ENCODE peak calls at places on chromosomes 13 and 19, in nine cellular contexts. One of them, this sample, is unnamed.

GRCh38 chr19:30403583-30403982 is 31.4 kb downstream of the ZNF536 start:
- DNase-seq in brain microvascular endothelial cell: no peak
- DNase-seq in IMR-90: no peak
- DNase-seq in CD4-positive, CD25-positive, alpha-beta regulatory T cell: no peak
- DNase-seq in NCI-H460: no peak
- DNase-seq in SK-N-SH: no peak
- DNase-seq in GM23248: no peak
- DNase-seq in transverse colon: no peak
- DNase-seq in esophagus muscularis mucosa: no peak
- DNase-seq in this sample: no peak

GRCh38 chr19:38401148-38401547 is 1.7 kb upstream of the FAM98C start:
- DNase-seq in brain microvascular endothelial cell: peak; percentile 14
- DNase-seq in IMR-90: peak; percentile 50
- DNase-seq in CD4-positive, CD25-positive, alpha-beta regulatory T cell: no peak
- DNase-seq in NCI-H460: no peak
- DNase-seq in SK-N-SH: no peak
- DNase-seq in GM23248: peak; percentile 60
- DNase-seq in transverse colon: no peak
- DNase-seq in esophagus muscularis mucosa: no peak
- DNase-seq in this sample: peak; percentile 12

GRCh38 chr13:61286148-61286745 is 129.4 kb downstream of the PCDH20 start:
- DNase-seq in brain microvascular endothelial cell: no peak
- DNase-seq in IMR-90: no peak
- DNase-seq in CD4-positive, CD25-positive, alpha-beta regulatory T cell: no peak
- DNase-seq in NCI-H460: peak; percentile 12
- DNase-seq in SK-N-SH: peak; percentile 4
- DNase-seq in GM23248: no peak
- DNase-seq in transverse colon: no peak
- DNase-seq in esophagus muscularis mucosa: no peak
- DNase-seq in this sample: peak; percentile 2

GRCh38 chr19:16889883-16890460 is 1.2 kb downstream of the F2RL3 start:
- DNase-seq in brain microvascular endothelial cell: no peak
- DNase-seq in IMR-90: no peak
- DNase-seq in CD4-positive, CD25-positive, alpha-beta regulatory T cell: no peak
- DNase-seq in NCI-H460: no peak
- DNase-seq in SK-N-SH: no peak
- DNase-seq in GM23248: no peak
- DNase-seq in transverse colon: no peak
- DNase-seq in esophagus muscularis mucosa: no peak
- DNase-seq in this sample: no peak

GRCh38 chr19:45361608-45362007 is 8.8 kb downstream of the ERCC2 start:
- DNase-seq in brain microvascular endothelial cell: no peak
- DNase-seq in IMR-90: no peak
- DNase-seq in CD4-positive, CD25-positive, alpha-beta regulatory T cell: no peak
- DNase-seq in NCI-H460: no peak
- DNase-seq in SK-N-SH: no peak
- DNase-seq in GM23248: no peak
- DNase-seq in transverse colon: no peak
- DNase-seq in esophagus muscularis mucosa: no peak
- DNase-seq in this sample: no peak

GRCh38 chr13:80840313-80840976 is 499.5 kb upstream of the SPRY2 start:
- DNase-seq in brain microvascular endothelial cell: peak; percentile 27
- DNase-seq in IMR-90: no peak
- DNase-seq in CD4-positive, CD25-positive, alpha-beta regulatory T cell: no peak
- DNase-seq in NCI-H460: no peak
- DNase-seq in SK-N-SH: no peak
- DNase-seq in GM23248: peak; percentile 3
- DNase-seq in transverse colon: no peak
- DNase-seq in esophagus muscularis mucosa: no peak
- DNase-seq in this sample: no peak

GRCh38 chr19:55454787-55455243 is 6.6 kb downstream of the ISOC2 start:
- DNase-seq in brain microvascular endothelial cell: no peak
- DNase-seq in IMR-90: peak; percentile 22
- DNase-seq in CD4-positive, CD25-positive, alpha-beta regulatory T cell: peak; percentile 27
- DNase-seq in NCI-H460: peak; percentile 40
- DNase-seq in SK-N-SH: peak; percentile 73
- DNase-seq in GM23248: peak; percentile 70
- DNase-seq in transverse colon: no peak
- DNase-seq in esophagus muscularis mucosa: no peak
- DNase-seq in this sample: peak; percentile 34

GRCh38 chr19:7862413-7862951 is 11.7 kb downstream of the PRR36 start:
- DNase-seq in brain microvascular endothelial cell: peak; percentile 40
- DNase-seq in IMR-90: peak; percentile 34
- DNase-seq in CD4-positive, CD25-positive, alpha-beta regulatory T cell: peak; percentile 62
- DNase-seq in NCI-H460: no peak
- DNase-seq in SK-N-SH: peak; percentile 99
- DNase-seq in GM23248: peak; percentile 56
- DNase-seq in transverse colon: peak; percentile 81
- DNase-seq in esophagus muscularis mucosa: no peak
- DNase-seq in this sample: no peak

GRCh38 chr13:112996671-112997091 is 27.7 kb downstream of the MCF2L start:
- DNase-seq in brain microvascular endothelial cell: no peak
- DNase-seq in IMR-90: no peak
- DNase-seq in CD4-positive, CD25-positive, alpha-beta regulatory T cell: no peak
- DNase-seq in NCI-H460: no peak
- DNase-seq in SK-N-SH: no peak
- DNase-seq in GM23248: no peak
- DNase-seq in transverse colon: peak; percentile 69
- DNase-seq in esophagus muscularis mucosa: no peak
- DNase-seq in this sample: no peak

GRCh38 chr19:33332248-33332647 is 29.9 kb upstream of the CEBPA start:
- DNase-seq in brain microvascular endothelial cell: no peak
- DNase-seq in IMR-90: no peak
- DNase-seq in CD4-positive, CD25-positive, alpha-beta regulatory T cell: no peak
- DNase-seq in NCI-H460: no peak
- DNase-seq in SK-N-SH: no peak
- DNase-seq in GM23248: no peak
- DNase-seq in transverse colon: no peak
- DNase-seq in esophagus muscularis mucosa: no peak
- DNase-seq in this sample: no peak

GRCh38 chr19:3606174-3606689 is 443 bp downstream of the TBXA2R start:
- DNase-seq in brain microvascular endothelial cell: no peak
- DNase-seq in IMR-90: no peak
- DNase-seq in CD4-positive, CD25-positive, alpha-beta regulatory T cell: no peak
- DNase-seq in NCI-H460: no peak
- DNase-seq in SK-N-SH: peak; percentile 78
- DNase-seq in GM23248: peak; percentile 37
- DNase-seq in transverse colon: peak; percentile 80
- DNase-seq in esophagus muscularis mucosa: no peak
- DNase-seq in this sample: no peak

GRCh38 chr13:20495087-20496023 is 30.3 kb downstream of the CRYL1 start:
- DNase-seq in brain microvascular endothelial cell: peak; percentile 73
- DNase-seq in IMR-90: peak; percentile 72
- DNase-seq in CD4-positive, CD25-positive, alpha-beta regulatory T cell: peak; percentile 75
- DNase-seq in NCI-H460: peak; percentile 40
- DNase-seq in SK-N-SH: peak; percentile 74
- DNase-seq in GM23248: peak; percentile 69
- DNase-seq in transverse colon: peak; percentile 73
- DNase-seq in esophagus muscularis mucosa: no peak
- DNase-seq in this sample: peak; percentile 66

GRCh38 chr13:33509642-33510229 is 224.2 kb upstream of the STARD13 start:
- DNase-seq in brain microvascular endothelial cell: no peak
- DNase-seq in IMR-90: no peak
- DNase-seq in CD4-positive, CD25-positive, alpha-beta regulatory T cell: no peak
- DNase-seq in NCI-H460: no peak
- DNase-seq in SK-N-SH: no peak
- DNase-seq in GM23248: peak; percentile 78
- DNase-seq in transverse colon: no peak
- DNase-seq in esophagus muscularis mucosa: peak; percentile 92
- DNase-seq in this sample: no peak

GRCh38 chr13:25046985-25047660 is 48.8 kb upstream of the PABPC3 start:
- DNase-seq in brain microvascular endothelial cell: peak; percentile 3
- DNase-seq in IMR-90: peak; percentile 18
- DNase-seq in CD4-positive, CD25-positive, alpha-beta regulatory T cell: no peak
- DNase-seq in NCI-H460: no peak
- DNase-seq in SK-N-SH: peak; percentile 57
- DNase-seq in GM23248: peak; percentile 67
- DNase-seq in transverse colon: no peak
- DNase-seq in esophagus muscularis mucosa: no peak
- DNase-seq in this sample: no peak

GRCh38 chr13:52862358-52863206 is 14.1 kb upstream of the PCDH8 start:
- DNase-seq in brain microvascular endothelial cell: no peak
- DNase-seq in IMR-90: no peak
- DNase-seq in CD4-positive, CD25-positive, alpha-beta regulatory T cell: no peak
- DNase-seq in NCI-H460: no peak
- DNase-seq in SK-N-SH: peak; percentile 59
- DNase-seq in GM23248: peak; percentile 6
- DNase-seq in transverse colon: peak; percentile 44
- DNase-seq in esophagus muscularis mucosa: no peak
- DNase-seq in this sample: peak; percentile 5

GRCh38 chr19:41064974-41065569 is 23.2 kb upstream of the CYP2A13 start:
- DNase-seq in brain microvascular endothelial cell: peak; percentile 25
- DNase-seq in IMR-90: peak; percentile 43
- DNase-seq in CD4-positive, CD25-positive, alpha-beta regulatory T cell: no peak
- DNase-seq in NCI-H460: peak; percentile 0
- DNase-seq in SK-N-SH: peak; percentile 10
- DNase-seq in GM23248: peak; percentile 34
- DNase-seq in transverse colon: no peak
- DNase-seq in esophagus muscularis mucosa: no peak
- DNase-seq in this sample: no peak

GRCh38 chr13:20494656-20495055 is 31.0 kb downstream of the CRYL1 start:
- DNase-seq in brain microvascular endothelial cell: no peak
- DNase-seq in IMR-90: no peak
- DNase-seq in CD4-positive, CD25-positive, alpha-beta regulatory T cell: no peak
- DNase-seq in NCI-H460: no peak
- DNase-seq in SK-N-SH: no peak
- DNase-seq in GM23248: no peak
- DNase-seq in transverse colon: no peak
- DNase-seq in esophagus muscularis mucosa: no peak
- DNase-seq in this sample: no peak

GRCh38 chr19:42942187-42942789 is 5.3 kb upstream of the PSG7 start:
- DNase-seq in brain microvascular endothelial cell: no peak
- DNase-seq in IMR-90: peak; percentile 20
- DNase-seq in CD4-positive, CD25-positive, alpha-beta regulatory T cell: no peak
- DNase-seq in NCI-H460: no peak
- DNase-seq in SK-N-SH: no peak
- DNase-seq in GM23248: peak; percentile 45
- DNase-seq in transverse colon: no peak
- DNase-seq in esophagus muscularis mucosa: no peak
- DNase-seq in this sample: peak; percentile 6

GRCh38 chr19:51948979-51949378 is 21.7 kb downstream of the ZNF613 start:
- DNase-seq in brain microvascular endothelial cell: peak; percentile 16
- DNase-seq in IMR-90: peak; percentile 23
- DNase-seq in CD4-positive, CD25-positive, alpha-beta regulatory T cell: no peak
- DNase-seq in NCI-H460: no peak
- DNase-seq in SK-N-SH: peak; percentile 70
- DNase-seq in GM23248: peak; percentile 57
- DNase-seq in transverse colon: no peak
- DNase-seq in esophagus muscularis mucosa: no peak
- DNase-seq in this sample: no peak

GRCh38 chr19:30367421-30367820 is 4.8 kb upstream of the ZNF536 start:
- DNase-seq in brain microvascular endothelial cell: no peak
- DNase-seq in IMR-90: no peak
- DNase-seq in CD4-positive, CD25-positive, alpha-beta regulatory T cell: no peak
- DNase-seq in NCI-H460: no peak
- DNase-seq in SK-N-SH: no peak
- DNase-seq in GM23248: no peak
- DNase-seq in transverse colon: no peak
- DNase-seq in esophagus muscularis mucosa: no peak
- DNase-seq in this sample: no peak

GRCh38 chr13:34567558-34567957 is 374.5 kb upstream of the NBEA start:
- DNase-seq in brain microvascular endothelial cell: no peak
- DNase-seq in IMR-90: no peak
- DNase-seq in CD4-positive, CD25-positive, alpha-beta regulatory T cell: no peak
- DNase-seq in NCI-H460: no peak
- DNase-seq in SK-N-SH: no peak
- DNase-seq in GM23248: no peak
- DNase-seq in transverse colon: no peak
- DNase-seq in esophagus muscularis mucosa: no peak
- DNase-seq in this sample: peak; percentile 2

GRCh38 chr13:28349901-28350654 is 144.8 kb downstream of the FLT1 start:
- DNase-seq in brain microvascular endothelial cell: no peak
- DNase-seq in IMR-90: no peak
- DNase-seq in CD4-positive, CD25-positive, alpha-beta regulatory T cell: no peak
- DNase-seq in NCI-H460: no peak
- DNase-seq in SK-N-SH: peak; percentile 51
- DNase-seq in GM23248: no peak
- DNase-seq in transverse colon: no peak
- DNase-seq in esophagus muscularis mucosa: no peak
- DNase-seq in this sample: no peak

GRCh38 chr13:113656015-113656588 is 1.9 kb downstream of the ATP4B start:
- DNase-seq in brain microvascular endothelial cell: no peak
- DNase-seq in IMR-90: no peak
- DNase-seq in CD4-positive, CD25-positive, alpha-beta regulatory T cell: no peak
- DNase-seq in NCI-H460: no peak
- DNase-seq in SK-N-SH: no peak
- DNase-seq in GM23248: no peak
- DNase-seq in transverse colon: peak; percentile 7
- DNase-seq in esophagus muscularis mucosa: no peak
- DNase-seq in this sample: no peak

GRCh38 chr13:44746690-44747089 is 170.6 kb upstream of the TSC22D1 start:
- DNase-seq in brain microvascular endothelial cell: no peak
- DNase-seq in IMR-90: peak; percentile 41
- DNase-seq in CD4-positive, CD25-positive, alpha-beta regulatory T cell: no peak
- DNase-seq in NCI-H460: no peak
- DNase-seq in SK-N-SH: no peak
- DNase-seq in GM23248: peak; percentile 36
- DNase-seq in transverse colon: no peak
- DNase-seq in esophagus muscularis mucosa: no peak
- DNase-seq in this sample: no peak

This sample was measured in HepG2.